ENCODE peak calls at places on chromosomes 5 and 9, in six cellular contexts. Q is GM23338; M is lung; V is hepatocyte; S is cardiac muscle cell; P is CD8-positive, alpha-beta T cell. A is an unnamed sample. For H3K36me3, the result is how much of the 10 kb centered on the place peaks cover.

GRCh38 chr9:90921104-90921503 is 119.5 kb downstream of the SYK start:
- DNase-seq in P (no peak), Q (no peak), V (peak), S (peak), M (peak), A (peak)

GRCh38 chr5:115429345-115429940 is 115.1 kb downstream of the FEM1C start:
- DNase-seq in S (no peak), Q (no peak), P (no peak), M (no peak), V (no peak), A (no peak)

GRCh38 chr9:99040911-99041582 is 63.9 kb upstream of the TGFBR1 start:
- DNase-seq in M (no peak), Q (peak), V (peak), P (no peak), S (peak), A (no peak)

GRCh38 chr5:39867923-39868322 is 443.1 kb upstream of the DAB2 start:
- DNase-seq in Q (no peak), M (no peak), V (no peak), S (no peak), P (no peak), A (no peak)

GRCh38 chr5:9544502-9545300 is 1.2 kb downstream of the SEMA5A start:
- DNase-seq in V (peak), M (peak), P (no peak), S (peak), Q (peak), A (peak)

GRCh38 chr5:33850100-33850594 is 41.6 kb downstream of the ADAMTS12 start:
- DNase-seq in S (peak), V (no peak), Q (peak), P (peak), M (no peak), A (no peak)

GRCh38 chr5:72280655-72281069 is 39.4 kb downstream of the MRPS27 start:
- DNase-seq in Q (peak), S (peak), P (no peak), M (no peak), V (peak), A (no peak)

GRCh38 chr5:9869616-9870288 is 239.6 kb upstream of the TAS2R1 start:
- DNase-seq in S (peak), P (no peak), V (no peak), Q (no peak), M (no peak), A (no peak)

GRCh38 chr9:133715866-133716563 is 22.1 kb downstream of the SARDH start:
- DNase-seq in Q (peak), S (peak), M (no peak), P (peak), V (peak), A (no peak)

GRCh38 chr9:35285731-35286130 is 123.9 kb downstream of the UNC13B start:
- DNase-seq in S (no peak), P (no peak), M (no peak), Q (no peak), V (no peak), A (no peak)

GRCh38 chr5:58544195-58544594 is 38.7 kb upstream of the RAB3C start:
- DNase-seq in P (no peak), Q (no peak), S (no peak), M (no peak), V (no peak), A (no peak)

GRCh38 chr9:123507992-123508391 is 152.0 kb downstream of the CRB2 start:
- DNase-seq in P (no peak), M (no peak), S (peak), Q (no peak), V (no peak), A (no peak)

GRCh38 chr9:34664281-34665108 is 2.0 kb upstream of the CCL27 start:
- DNase-seq in M (peak), V (peak), S (peak), Q (peak), P (peak), A (peak)

GRCh38 chr9:113548221-113549041 is 84.9 kb downstream of the RGS3 start:
- DNase-seq in S (peak), Q (peak), P (no peak), M (peak), V (peak), A (peak)

GRCh38 chr9:134664446-134664845 is 22.8 kb downstream of the COL5A1 start:
- DNase-seq in M (no peak), V (no peak), S (no peak), Q (no peak), P (no peak), A (no peak)

GRCh38 chr5:121006206-121006605 is 542.1 kb downstream of the PRR16 start:
- DNase-seq in S (no peak), V (no peak), Q (no peak), P (no peak), M (no peak), A (no peak)

GRCh38 chr5:1805326-1805725 is 4.1 kb downstream of the NDUFS6 start:
- DNase-seq in M (no peak), P (no peak), S (no peak), V (no peak), Q (no peak), A (no peak)
- H3K36me3 ChIP-seq in M (under half), P (half or more), S (under half), V (under half), Q (under half), A (under half)

GRCh38 chr9:120536094-120536493 is 43.9 kb downstream of the CDK5RAP2 start:
- DNase-seq in S (no peak), P (no peak), V (no peak), Q (no peak), M (no peak), A (no peak)

GRCh38 chr9:120532891-120533290 is 47.1 kb downstream of the CDK5RAP2 start:
- DNase-seq in P (no peak), S (no peak), M (no peak), Q (no peak), V (no peak), A (no peak)

GRCh38 chr9:120531683-120532300 is 48.2 kb downstream of the CDK5RAP2 start:
- DNase-seq in V (peak), Q (peak), P (no peak), M (peak), S (peak), A (peak)

GRCh38 chr9:120534266-120534665 is 45.7 kb downstream of the CDK5RAP2 start:
- DNase-seq in S (no peak), P (no peak), M (no peak), V (no peak), Q (no peak), A (no peak)

DNA sequence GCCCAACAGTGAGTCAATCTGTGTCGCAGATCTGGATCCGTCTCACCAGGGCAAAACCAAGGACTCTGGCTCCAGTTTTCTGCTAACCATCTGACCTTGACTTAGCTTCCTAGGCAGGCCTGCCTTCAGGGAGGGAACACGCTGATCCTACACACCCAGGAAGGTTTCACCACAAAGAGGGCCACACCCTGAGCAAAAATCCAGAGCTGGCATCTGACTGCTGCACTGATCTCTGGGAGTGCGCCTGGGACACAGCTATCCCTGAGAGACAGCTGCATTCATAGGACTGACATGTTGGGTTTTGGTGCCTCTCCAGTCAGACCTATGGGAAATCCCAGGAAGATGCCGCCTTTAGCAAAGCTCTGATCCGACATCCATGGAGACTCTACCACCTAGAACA is 47.5 kb downstream of the CDK5RAP2 start:
- DNase-seq in Q (no peak), S (peak), V (peak), M (peak), P (no peak), A (peak)
- H3K4me3 ChIP-seq in Q (no peak), S (no peak), V (no peak), M (no peak), P (no peak), A (no peak)

GRCh38 chr9:2837915-2838314 is 6.0 kb downstream of the PUM3 start:
- DNase-seq in M (no peak), V (no peak), Q (no peak), P (no peak), S (peak), A (no peak)
- TF ChIP-seq CTCF in M (no peak), V (peak), Q (no peak), P (no peak), S (peak), A (no peak)

GRCh38 chr5:177332896-177333260 is 18.6 kb downstream of the LMAN2 start:
- DNase-seq in P (no peak), M (no peak), V (no peak), S (no peak), Q (no peak), A (no peak)

GRCh38 chr5:177330991-177331837 is 19.5 kb upstream of the MXD3 start:
- DNase-seq in M (no peak), Q (no peak), S (no peak), V (no peak), P (no peak), A (no peak)

GRCh38 chr5:177333420-177334154 is 17.9 kb downstream of the LMAN2 start:
- DNase-seq in S (no peak), Q (no peak), V (no peak), P (no peak), M (no peak), A (no peak)

GRCh38 chr5:177334155-177334551 is 17.3 kb downstream of the LMAN2 start:
- DNase-seq in P (no peak), V (no peak), Q (no peak), M (no peak), S (no peak), A (no peak)

GRCh38 chr5:177332031-177332895 is 19.2 kb downstream of the LMAN2 start:
- DNase-seq in S (no peak), M (no peak), Q (no peak), P (no peak), V (no peak), A (no peak)
- H3K36me3 ChIP-seq in S (under half), M (half or more), Q (under half), P (under half), V (under half), A (under half)

DNA sequence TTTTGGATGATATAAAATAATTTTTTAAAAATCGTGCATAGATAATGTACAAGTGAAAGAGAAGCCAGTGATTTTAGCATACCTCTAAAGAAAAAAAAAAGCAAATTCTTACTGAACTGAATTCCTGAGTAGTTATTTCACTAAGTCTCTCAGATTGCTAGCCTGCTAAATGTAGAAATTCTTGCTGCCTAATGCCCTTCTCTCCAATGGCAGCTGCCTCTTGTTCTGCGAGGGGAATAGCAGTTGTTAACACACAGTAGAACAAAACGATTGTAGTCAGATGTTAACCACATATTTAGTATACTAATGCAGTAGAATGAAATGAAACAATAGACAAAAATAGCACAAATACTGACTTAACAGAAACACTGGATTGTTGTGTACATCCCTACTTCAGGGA is 26.8 kb downstream of the SMAD5 start:
- DNase-seq in P (no peak), M (no peak), Q (no peak), V (no peak), S (peak), A (no peak)
- H3K4me3 ChIP-seq in P (no peak), M (no peak), Q (no peak), V (no peak), S (no peak), A (no peak)

DNA sequence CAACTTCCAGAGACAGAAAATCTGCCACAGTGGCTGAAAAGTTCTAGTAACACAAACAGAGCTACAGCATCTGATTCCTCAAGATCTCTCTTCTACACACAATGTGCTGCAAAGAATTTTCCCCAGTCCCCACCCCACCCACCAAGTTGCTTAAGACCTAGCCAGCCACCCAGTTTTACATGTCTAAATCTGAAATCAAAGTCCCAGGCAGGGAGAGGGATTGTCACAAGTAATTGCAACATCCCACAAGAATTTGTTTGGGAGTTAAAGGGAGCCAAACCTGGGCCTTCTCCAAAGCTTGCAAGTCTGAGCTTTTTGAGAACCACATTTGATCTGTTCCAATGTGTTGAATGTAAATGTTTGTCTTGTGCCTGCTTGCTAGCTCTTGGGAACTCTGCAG is 15.5 kb downstream of the IGIP start:
- DNase-seq in Q (no peak), V (no peak), S (peak), P (no peak), M (peak), A (no peak)
- TF ChIP-seq CTCF in Q (no peak), V (no peak), S (no peak), P (no peak), M (no peak), A (no peak)

GRCh38 chr9:19440823-19441580 is 32.2 kb downstream of the ACER2 start:
- DNase-seq in M (no peak), P (no peak), V (no peak), S (peak), Q (no peak), A (no peak)
- H3K36me3 ChIP-seq in M (under half), P (under half), V (under half), S (under half), Q (under half), A (under half)

GRCh38 chr5:171307843-171308452 is 1.1 kb upstream of the TLX3 start:
- DNase-seq in V (no peak), P (no peak), Q (no peak), M (no peak), S (no peak), A (no peak)
- H3K4me3 ChIP-seq in V (no peak), P (no peak), Q (peak), M (no peak), S (peak), A (no peak)

DNA sequence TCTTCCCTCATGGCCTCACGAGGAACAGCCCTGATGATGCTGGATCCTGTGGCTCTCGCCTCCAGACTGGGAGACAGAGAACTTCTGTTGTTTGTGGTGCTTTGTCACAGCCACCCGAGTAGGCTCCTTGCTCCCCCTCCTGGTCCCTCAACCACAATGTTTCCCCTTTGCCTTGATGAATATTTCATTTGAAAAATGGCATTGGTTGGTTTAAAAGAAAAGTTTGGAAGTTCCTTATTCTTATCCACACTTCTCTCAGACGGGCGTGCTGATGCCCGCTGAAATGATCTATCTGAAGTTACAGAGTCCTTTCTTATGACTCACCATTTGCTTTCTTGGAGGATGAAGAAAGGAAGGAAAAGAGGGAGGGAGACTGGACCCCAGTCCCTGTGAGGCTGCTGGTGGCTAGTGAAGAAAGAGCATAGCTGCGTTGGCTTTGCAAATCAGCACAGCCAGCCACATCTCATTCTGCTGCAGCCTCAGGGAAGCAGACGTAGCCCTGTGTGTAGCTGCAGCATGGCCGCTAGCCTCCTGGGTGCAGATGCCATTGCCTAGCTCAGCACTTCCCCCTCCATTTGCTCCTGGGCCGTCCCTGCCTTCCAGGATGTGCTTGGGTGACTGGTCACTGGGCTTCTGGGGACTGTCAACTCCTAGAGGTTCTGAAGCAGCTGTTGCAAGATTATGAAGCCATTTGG is 185.9 kb downstream of the ERCC6L2 start:
- DNase-seq in V (peak), P (peak), M (no peak), Q (peak), S (peak), A (no peak)
- TF ChIP-seq CTCF in V (peak), P (peak), M (peak), Q (peak), S (peak), A (peak)

GRCh38 chr9:108973876-108974275 is 39.4 kb downstream of the CTNNAL1 start:
- DNase-seq in M (no peak), P (no peak), Q (no peak), S (no peak), V (no peak), A (no peak)

GRCh38 chr9:108963459-108964143 is 29.4 kb downstream of the ABITRAM start:
- DNase-seq in P (no peak), S (peak), V (no peak), Q (no peak), M (no peak), A (no peak)

GRCh38 chr9:108972626-108973209 is 38.5 kb downstream of the ABITRAM start:
- DNase-seq in Q (no peak), M (no peak), V (no peak), S (no peak), P (no peak), A (no peak)

GRCh38 chr9:108972186-108972585 is 38.0 kb downstream of the ABITRAM start:
- DNase-seq in M (no peak), S (no peak), P (no peak), Q (no peak), V (no peak), A (no peak)

DNA sequence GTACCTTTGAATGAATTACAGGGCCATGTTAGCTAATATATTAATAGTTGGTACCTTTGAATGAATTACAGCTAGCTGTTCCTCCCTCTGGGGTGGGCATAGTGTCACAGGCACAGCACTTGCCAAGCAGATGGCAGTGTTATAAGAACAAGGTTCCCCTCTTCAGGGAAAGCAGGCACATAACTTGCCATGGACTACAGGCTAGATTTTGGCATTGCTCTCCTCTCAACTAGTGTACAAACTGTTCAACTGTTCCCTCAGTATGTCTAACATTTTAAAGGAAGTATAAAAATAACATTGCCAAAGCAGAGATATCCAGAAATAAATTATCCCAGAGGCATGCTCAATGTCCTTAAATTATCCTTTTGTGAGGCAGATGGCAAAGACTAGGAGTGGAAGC is 33.7 kb downstream of the ABITRAM start:
- DNase-seq in Q (no peak), P (no peak), V (no peak), S (no peak), M (no peak), A (no peak)
- H3K36me3 ChIP-seq in Q (under half), P (under half), V (under half), S (under half), M (under half), A (under half)